ENCODE peak calls at places on chromosomes 7 and 10, in seven cellular contexts. V is H1, W is IMR-90, J is neuronal stem cell, N is H9, Q is mesendoderm, U is trophoblast cell. H is an unnamed sample.

GRCh38 chr7:34652784-34653183 is 5.2 kb upstream of the NPSR1 start:
- DNase-seq in V (no peak), W (no peak), J (no peak), N (no peak), Q (no peak), U (no peak), H (no peak)

GRCh38 chr10:25678666-25679065 is 255.4 kb upstream of the MYO3A start:
- DNase-seq in V (no peak), W (no peak), J (no peak), N (no peak), Q (no peak), U (no peak), H (peak; percentile 78)

GRCh38 chr10:88810196-88810961 is 7.8 kb downstream of the LIPM start:
- DNase-seq in V (no peak), W (peak; percentile 72), J (peak; percentile 24), N (peak; percentile 38), Q (peak; percentile 80), U (peak; percentile 47), H (peak; percentile 61)

GRCh38 chr7:45873355-45873754 is 473 bp upstream of the CCDC201 start:
- DNase-seq in V (no peak), W (no peak), J (no peak), N (peak; percentile 28), Q (no peak), U (no peak), H (no peak)

GRCh38 chr10:118543714-118544400 is 51.6 kb downstream of the PRLHR start:
- DNase-seq in V (peak; percentile 82), W (peak; percentile 5), J (peak; percentile 26), N (peak; percentile 86), Q (peak; percentile 78), U (peak; percentile 19), H (peak; percentile 4)

GRCh38 chr7:141664450-141664849 is 37.5 kb downstream of the DENND11 start:
- DNase-seq in V (no peak), W (no peak), J (no peak), N (no peak), Q (no peak), U (no peak), H (no peak)

GRCh38 chr10:73908853-73909611 is 1.9 kb upstream of the PLAU start:
- DNase-seq in V (no peak), W (peak; percentile 100), J (no peak), N (no peak), Q (peak; percentile 82), U (peak; percentile 50), H (peak; percentile 100)

GRCh38 chr10:69716711-69717560 is 84.8 kb upstream of the COL13A1 start:
- DNase-seq in V (peak; percentile 93), W (peak; percentile 33), J (peak; percentile 65), N (peak; percentile 78), Q (peak; percentile 73), U (peak; percentile 49), H (peak; percentile 52)

GRCh38 chr10:34906021-34906965 is 91.2 kb upstream of the PARD3 start:
- DNase-seq in V (peak; percentile 61), W (peak; percentile 55), J (peak; percentile 45), N (peak; percentile 74), Q (peak; percentile 63), U (peak; percentile 55), H (no peak)

GRCh38 chr7:23216021-23216420 is 30.6 kb upstream of the GPNMB start:
- DNase-seq in V (no peak), W (no peak), J (no peak), N (no peak), Q (no peak), U (no peak), H (no peak)

GRCh38 chr10:51103818-51104217 is 29.5 kb downstream of the PRKG1 start:
- DNase-seq in V (no peak), W (peak; percentile 42), J (no peak), N (no peak), Q (no peak), U (no peak), H (no peak)

GRCh38 chr10:48993627-48994026 is 54.0 kb upstream of the LRRC18 start:
- DNase-seq in V (no peak), W (no peak), J (no peak), N (no peak), Q (no peak), U (no peak), H (no peak)

GRCh38 chr10:93150289-93150688 is 76.6 kb downstream of the CYP26A1 start:
- DNase-seq in V (no peak), W (no peak), J (no peak), N (no peak), Q (no peak), U (no peak), H (no peak)

GRCh38 chr10:49367600-49367999 is 28.3 kb downstream of the DRGX start:
- DNase-seq in V (peak; percentile 44), W (no peak), J (no peak), N (peak; percentile 52), Q (peak; percentile 76), U (no peak), H (no peak)

GRCh38 chr10:59323036-59323459 is 39.3 kb downstream of the FAM13C start:
- DNase-seq in V (no peak), W (peak; percentile 16), J (no peak), N (no peak), Q (no peak), U (no peak), H (peak; percentile 26)
- H2BK120ac ChIP-seq in V (no peak overlapping the region), W (no peak overlapping the region), J (no peak overlapping the region), N (no peak overlapping the region), Q (no peak overlapping the region), U (no peak overlapping the region), H (no peak overlapping the region)

GRCh38 chr7:94656925-94657731 is 1.2 kb upstream of the SGCE start:
- DNase-seq in V (peak; percentile 51), W (peak; percentile 40), J (peak; percentile 59), N (peak; percentile 41), Q (peak; percentile 66), U (peak; percentile 19), H (peak; percentile 64)

GRCh38 chr7:94655884-94656657 is at the start of gene SGCE:
- DNase-seq in V (peak; percentile 91), W (peak; percentile 71), J (peak; percentile 74), N (peak; percentile 91), Q (peak; percentile 90), U (peak; percentile 29), H (peak; percentile 83)

GRCh38 chr7:94656658-94656924 is 658 bp upstream of the SGCE start:
- DNase-seq in V (no peak), W (no peak), J (no peak), N (no peak), Q (no peak), U (no peak), H (no peak)

GRCh38 chr7:94660006-94660405 is 4.1 kb upstream of the SGCE start:
- DNase-seq in V (no peak), W (no peak), J (no peak), N (no peak), Q (no peak), U (no peak), H (no peak)

GRCh38 chr7:94657771-94658693 is 2.1 kb upstream of the SGCE start:
- DNase-seq in V (peak; percentile 88), W (peak; percentile 90), J (peak; percentile 94), N (peak; percentile 98), Q (peak; percentile 99), U (peak; percentile 97), H (peak; percentile 95)
- H3K9ac ChIP-seq in V (no peak overlapping the region), W (no peak overlapping the region), J (no peak overlapping the region), N (no peak overlapping the region), Q (no peak overlapping the region), U (no peak overlapping the region), H (peak overlapping the region; percentile 41)

GRCh38 chr10:101612872-101613271 is 24.8 kb downstream of the DPCD start:
- DNase-seq in V (no peak), W (no peak), J (no peak), N (no peak), Q (no peak), U (no peak), H (no peak)
- H2BK120ac ChIP-seq in V (no peak overlapping the region), W (no peak overlapping the region), J (no peak overlapping the region), N (no peak overlapping the region), Q (no peak overlapping the region), U (no peak overlapping the region), H (no peak overlapping the region)

GRCh38 chr10:116809528-116810500 is 39.5 kb upstream of the ENO4 start:
- DNase-seq in V (peak; percentile 81), W (no peak), J (no peak), N (peak; percentile 73), Q (peak; percentile 50), U (no peak), H (no peak)
- H3K9ac ChIP-seq in V (no peak overlapping the region), W (no peak overlapping the region), J (no peak overlapping the region), N (no peak overlapping the region), Q (no peak overlapping the region), U (no peak overlapping the region), H (no peak overlapping the region)

GRCh38 chr7:148620749-148621372 is 30.3 kb downstream of the C7orf33 start:
- DNase-seq in V (no peak), W (no peak), J (no peak), N (no peak), Q (no peak), U (peak; percentile 5), H (no peak)
- H2BK120ac ChIP-seq in V (no peak overlapping the region), W (no peak overlapping the region), J (no peak overlapping the region), N (no peak overlapping the region), Q (no peak overlapping the region), U (peak overlapping the region; percentile 43), H (no peak overlapping the region)

GRCh38 chr10:3946234-3947229 is 161.5 kb upstream of the KLF6 start:
- DNase-seq in V (no peak), W (no peak), J (no peak), N (no peak), Q (peak; percentile 31), U (peak; percentile 82), H (no peak)

GRCh38 chr10:3951993-3952392 is 167.0 kb upstream of the KLF6 start:
- DNase-seq in V (no peak), W (no peak), J (no peak), N (no peak), Q (no peak), U (no peak), H (no peak)

GRCh38 chr10:3948843-3949242 is 163.8 kb upstream of the KLF6 start:
- DNase-seq in V (no peak), W (peak; percentile 79), J (no peak), N (no peak), Q (no peak), U (no peak), H (no peak)

GRCh38 chr10:3950676-3951275 is 165.8 kb upstream of the KLF6 start:
- DNase-seq in V (no peak), W (no peak), J (no peak), N (no peak), Q (no peak), U (no peak), H (no peak)

DNA sequence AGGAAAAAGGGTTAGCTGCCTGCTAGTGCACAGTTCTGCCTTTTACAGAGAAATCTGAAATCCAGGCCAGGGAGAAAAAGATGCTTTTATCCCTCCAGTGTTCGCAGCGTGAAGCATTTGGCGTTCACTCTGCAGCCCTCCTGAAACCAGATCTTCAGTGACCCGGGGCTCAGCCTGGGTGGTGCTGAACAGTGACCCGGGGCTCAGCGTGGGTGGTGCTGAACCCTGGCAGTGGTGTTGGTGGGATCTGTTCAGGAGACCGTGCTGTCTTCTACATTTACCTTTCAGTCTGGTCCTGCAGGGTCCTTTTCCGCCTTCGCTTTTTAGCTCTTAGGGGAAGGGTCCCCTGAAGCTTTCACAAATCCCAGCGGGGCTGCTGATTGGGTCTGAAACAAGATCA is 164.7 kb upstream of the KLF6 start:
- DNase-seq in V (no peak), W (no peak), J (no peak), N (no peak), Q (no peak), U (no peak), H (no peak)
- H3K9ac ChIP-seq in V (no peak overlapping the region), W (no peak overlapping the region), J (no peak overlapping the region), N (no peak overlapping the region), Q (no peak overlapping the region), U (no peak overlapping the region), H (no peak overlapping the region)

GRCh38 chr7:157306836-157307533 is 29.8 kb upstream of the DNAJB6 start:
- DNase-seq in V (no peak), W (no peak), J (no peak), N (no peak), Q (peak; percentile 68), U (peak; percentile 89), H (no peak)
- H2BK120ac ChIP-seq in V (peak overlapping the region; percentile 95), W (peak overlapping the region; percentile 81), J (no peak overlapping the region), N (no peak overlapping the region), Q (no peak overlapping the region), U (no peak overlapping the region), H (no peak overlapping the region)

H was measured in mesenchymal stem cell.